ENCODE peak calls at places on chromosomes 16 and 17, in five cellular contexts. One of them, this sample, is unnamed.

GRCh38 chr17:38897176-38897575 is 27.3 kb downstream of the LASP1 start:
- DNase-seq in neural progenitor cell: no peak
- DNase-seq in breast epithelium: no peak
- DNase-seq in OCI-LY7: no peak
- DNase-seq in mucosa of descending colon: no peak
- DNase-seq in this sample: no peak

GRCh38 chr16:55010492-55011260 is 80.0 kb downstream of the IRX5 start:
- DNase-seq in breast epithelium: no peak
- DNase-seq in neural progenitor cell: no peak
- DNase-seq in mucosa of descending colon: no peak
- DNase-seq in OCI-LY7: no peak
- DNase-seq in this sample: no peak

GRCh38 chr16:3027983-3028715 is 4.3 kb downstream of the THOC6 start:
- DNase-seq in mucosa of descending colon: peak
- DNase-seq in breast epithelium: peak
- DNase-seq in OCI-LY7: peak
- DNase-seq in neural progenitor cell: peak
- DNase-seq in this sample: peak

GRCh38 chr17:43755389-43755875 is 3.2 kb downstream of the SOST start:
- DNase-seq in breast epithelium: no peak
- DNase-seq in neural progenitor cell: peak
- DNase-seq in mucosa of descending colon: peak
- DNase-seq in OCI-LY7: no peak
- DNase-seq in this sample: no peak

GRCh38 chr17:27546624-27547300 is 84.2 kb upstream of the LGALS9 start:
- DNase-seq in mucosa of descending colon: no peak
- DNase-seq in breast epithelium: no peak
- DNase-seq in neural progenitor cell: no peak
- DNase-seq in OCI-LY7: no peak
- DNase-seq in this sample: no peak

GRCh38 chr17:78529251-78529650 is 47.9 kb downstream of the DNAH17 start:
- DNase-seq in breast epithelium: no peak
- DNase-seq in mucosa of descending colon: no peak
- DNase-seq in OCI-LY7: no peak
- DNase-seq in neural progenitor cell: no peak
- DNase-seq in this sample: no peak

GRCh38 chr17:81338301-81339179 is 43.4 kb upstream of the SLC38A10 start:
- DNase-seq in OCI-LY7: no peak
- DNase-seq in neural progenitor cell: no peak
- DNase-seq in mucosa of descending colon: peak
- DNase-seq in breast epithelium: no peak
- DNase-seq in this sample: no peak

GRCh38 chr16:51994597-51994996 is 552.3 kb downstream of the TOX3 start:
- DNase-seq in mucosa of descending colon: no peak
- DNase-seq in breast epithelium: peak
- DNase-seq in OCI-LY7: no peak
- DNase-seq in neural progenitor cell: no peak
- DNase-seq in this sample: no peak

GRCh38 chr16:19410435-19411153 is 7.1 kb upstream of the TMC5 start:
- DNase-seq in breast epithelium: peak
- DNase-seq in neural progenitor cell: peak
- DNase-seq in mucosa of descending colon: peak
- DNase-seq in OCI-LY7: no peak
- DNase-seq in this sample: no peak

GRCh38 chr16:66036775-66037715 is 329.4 kb upstream of the CDH5 start:
- DNase-seq in mucosa of descending colon: no peak
- DNase-seq in neural progenitor cell: no peak
- DNase-seq in breast epithelium: no peak
- DNase-seq in OCI-LY7: no peak
- DNase-seq in this sample: no peak

GRCh38 chr16:23081675-23082119 is 67.6 kb downstream of the USP31 start:
- DNase-seq in neural progenitor cell: no peak
- DNase-seq in mucosa of descending colon: no peak
- DNase-seq in breast epithelium: no peak
- DNase-seq in OCI-LY7: no peak
- DNase-seq in this sample: peak

GRCh38 chr17:47615766-47616424 is 33.8 kb upstream of the KPNB1 start:
- DNase-seq in mucosa of descending colon: no peak
- DNase-seq in OCI-LY7: peak
- DNase-seq in neural progenitor cell: peak
- DNase-seq in breast epithelium: no peak
- DNase-seq in this sample: no peak

GRCh38 chr16:64147941-64148340 is 973.9 kb downstream of the CDH11 start:
- DNase-seq in neural progenitor cell: no peak
- DNase-seq in breast epithelium: no peak
- DNase-seq in OCI-LY7: no peak
- DNase-seq in mucosa of descending colon: no peak
- DNase-seq in this sample: no peak

GRCh38 chr17:78563189-78564145 is 13.7 kb downstream of the DNAH17 start:
- DNase-seq in breast epithelium: no peak
- DNase-seq in neural progenitor cell: no peak
- DNase-seq in OCI-LY7: no peak
- DNase-seq in mucosa of descending colon: no peak
- DNase-seq in this sample: no peak

GRCh38 chr17:65404761-65405160 is 156.7 kb downstream of the AXIN2 start:
- DNase-seq in breast epithelium: no peak
- DNase-seq in OCI-LY7: no peak
- DNase-seq in neural progenitor cell: no peak
- DNase-seq in mucosa of descending colon: no peak
- DNase-seq in this sample: no peak

GRCh38 chr17:37720989-37721388 is 23.9 kb downstream of the HNF1B start:
- DNase-seq in breast epithelium: no peak
- DNase-seq in neural progenitor cell: no peak
- DNase-seq in mucosa of descending colon: no peak
- DNase-seq in OCI-LY7: no peak
- DNase-seq in this sample: no peak

GRCh38 chr16:86367291-86368072 is 142.8 kb upstream of the FOXF1 start:
- DNase-seq in mucosa of descending colon: no peak
- DNase-seq in breast epithelium: no peak
- DNase-seq in neural progenitor cell: no peak
- DNase-seq in OCI-LY7: no peak
- DNase-seq in this sample: no peak

GRCh38 chr16:78128920-78129319 is 29.5 kb downstream of the WWOX start:
- DNase-seq in mucosa of descending colon: no peak
- DNase-seq in breast epithelium: no peak
- DNase-seq in neural progenitor cell: no peak
- DNase-seq in OCI-LY7: no peak
- DNase-seq in this sample: no peak

GRCh38 chr16:30602595-30603277 is 7.5 kb downstream of the ZNF689 start:
- DNase-seq in neural progenitor cell: no peak
- DNase-seq in mucosa of descending colon: no peak
- DNase-seq in breast epithelium: no peak
- DNase-seq in OCI-LY7: no peak
- DNase-seq in this sample: no peak

GRCh38 chr16:11431915-11432465 is 86.7 kb downstream of the RMI2 start:
- DNase-seq in OCI-LY7: no peak
- DNase-seq in breast epithelium: no peak
- DNase-seq in mucosa of descending colon: no peak
- DNase-seq in neural progenitor cell: no peak
- DNase-seq in this sample: no peak

GRCh38 chr16:15492091-15492740 is 57.8 kb downstream of the BMERB1 start:
- DNase-seq in OCI-LY7: peak
- DNase-seq in mucosa of descending colon: no peak
- DNase-seq in neural progenitor cell: no peak
- DNase-seq in breast epithelium: no peak
- DNase-seq in this sample: no peak

GRCh38 chr16:56985288-56985961 is 3.9 kb upstream of the NLRC5 start:
- DNase-seq in neural progenitor cell: no peak
- DNase-seq in OCI-LY7: no peak
- DNase-seq in breast epithelium: no peak
- DNase-seq in mucosa of descending colon: peak
- DNase-seq in this sample: no peak

GRCh38 chr17:35896011-35896587 is 15.9 kb upstream of the CCL5 start:
- DNase-seq in neural progenitor cell: no peak
- DNase-seq in mucosa of descending colon: no peak
- DNase-seq in breast epithelium: no peak
- DNase-seq in OCI-LY7: no peak
- DNase-seq in this sample: no peak

GRCh38 chr17:63709110-63709509 is 9.2 kb upstream of the LIMD2 start:
- DNase-seq in mucosa of descending colon: no peak
- DNase-seq in OCI-LY7: no peak
- DNase-seq in neural progenitor cell: no peak
- DNase-seq in breast epithelium: no peak
- DNase-seq in this sample: no peak
- H3K4me3 ChIP-seq in mucosa of descending colon: no peak
- H3K4me3 ChIP-seq in OCI-LY7: no peak
- H3K4me3 ChIP-seq in neural progenitor cell: no peak
- H3K4me3 ChIP-seq in breast epithelium: no peak
- H3K4me3 ChIP-seq in this sample: no peak

GRCh38 chr16:84459517-84459894 is 45.0 kb downstream of the MEAK7 start:
- DNase-seq in OCI-LY7: no peak
- DNase-seq in mucosa of descending colon: no peak
- DNase-seq in neural progenitor cell: no peak
- DNase-seq in breast epithelium: no peak
- DNase-seq in this sample: no peak
- H3K4me3 ChIP-seq in OCI-LY7: no peak
- H3K4me3 ChIP-seq in mucosa of descending colon: no peak
- H3K4me3 ChIP-seq in neural progenitor cell: no peak
- H3K4me3 ChIP-seq in breast epithelium: no peak
- H3K4me3 ChIP-seq in this sample: no peak

GRCh38 chr17:49952912-49953497 is 16.0 kb upstream of the DLX4 start:
- DNase-seq in neural progenitor cell: no peak
- DNase-seq in breast epithelium: no peak
- DNase-seq in mucosa of descending colon: no peak
- DNase-seq in OCI-LY7: no peak
- DNase-seq in this sample: no peak
- H3K4me3 ChIP-seq in neural progenitor cell: no peak
- H3K4me3 ChIP-seq in breast epithelium: no peak
- H3K4me3 ChIP-seq in mucosa of descending colon: no peak
- H3K4me3 ChIP-seq in OCI-LY7: no peak
- H3K4me3 ChIP-seq in this sample: no peak

GRCh38 chr17:77070888-77071279 is 69.9 kb upstream of the SEC14L1 start:
- DNase-seq in mucosa of descending colon: no peak
- DNase-seq in neural progenitor cell: no peak
- DNase-seq in OCI-LY7: no peak
- DNase-seq in breast epithelium: no peak
- DNase-seq in this sample: no peak

GRCh38 chr17:77072670-77073069 is 68.1 kb upstream of the SEC14L1 start:
- DNase-seq in neural progenitor cell: no peak
- DNase-seq in OCI-LY7: no peak
- DNase-seq in breast epithelium: no peak
- DNase-seq in mucosa of descending colon: no peak
- DNase-seq in this sample: no peak

GRCh38 chr17:77071925-77072490 is 68.8 kb upstream of the SEC14L1 start:
- DNase-seq in OCI-LY7: no peak
- DNase-seq in breast epithelium: no peak
- DNase-seq in mucosa of descending colon: no peak
- DNase-seq in neural progenitor cell: no peak
- DNase-seq in this sample: no peak

GRCh38 chr17:77074681-77075080 is 66.1 kb upstream of the SEC14L1 start:
- DNase-seq in OCI-LY7: no peak
- DNase-seq in mucosa of descending colon: no peak
- DNase-seq in breast epithelium: no peak
- DNase-seq in neural progenitor cell: no peak
- DNase-seq in this sample: no peak

GRCh38 chr17:77076046-77076882 is 64.5 kb upstream of the SEC14L1 start:
- DNase-seq in mucosa of descending colon: no peak
- DNase-seq in breast epithelium: no peak
- DNase-seq in neural progenitor cell: no peak
- DNase-seq in OCI-LY7: no peak
- DNase-seq in this sample: no peak
- H3K4me3 ChIP-seq in mucosa of descending colon: no peak
- H3K4me3 ChIP-seq in breast epithelium: no peak
- H3K4me3 ChIP-seq in neural progenitor cell: no peak
- H3K4me3 ChIP-seq in OCI-LY7: no peak
- H3K4me3 ChIP-seq in this sample: no peak

GRCh38 chr16:89435051-89435450 is 55.3 kb downstream of the ANKRD11 start:
- DNase-seq in breast epithelium: no peak
- DNase-seq in neural progenitor cell: no peak
- DNase-seq in OCI-LY7: no peak
- DNase-seq in mucosa of descending colon: peak
- DNase-seq in this sample: no peak
- H3K4me3 ChIP-seq in breast epithelium: no peak
- H3K4me3 ChIP-seq in neural progenitor cell: no peak
- H3K4me3 ChIP-seq in OCI-LY7: no peak
- H3K4me3 ChIP-seq in mucosa of descending colon: no peak
- H3K4me3 ChIP-seq in this sample: no peak

GRCh38 chr16:27337024-27337423 is 23.2 kb downstream of the IL4R start:
- DNase-seq in mucosa of descending colon: no peak
- DNase-seq in breast epithelium: no peak
- DNase-seq in neural progenitor cell: no peak
- DNase-seq in OCI-LY7: no peak
- DNase-seq in this sample: no peak

GRCh38 chr16:27333549-27333948 is 19.8 kb downstream of the IL4R start:
- DNase-seq in breast epithelium: no peak
- DNase-seq in OCI-LY7: no peak
- DNase-seq in mucosa of descending colon: no peak
- DNase-seq in neural progenitor cell: no peak
- DNase-seq in this sample: no peak

GRCh38 chr16:27334874-27335273 is 21.1 kb downstream of the IL4R start:
- DNase-seq in mucosa of descending colon: no peak
- DNase-seq in neural progenitor cell: no peak
- DNase-seq in OCI-LY7: no peak
- DNase-seq in breast epithelium: no peak
- DNase-seq in this sample: no peak

GRCh38 chr16:27334192-27334764 is 20.5 kb downstream of the IL4R start:
- DNase-seq in breast epithelium: no peak
- DNase-seq in mucosa of descending colon: no peak
- DNase-seq in neural progenitor cell: no peak
- DNase-seq in OCI-LY7: no peak
- DNase-seq in this sample: no peak

GRCh38 chr16:27335349-27336052 is 21.7 kb downstream of the IL4R start:
- DNase-seq in neural progenitor cell: no peak
- DNase-seq in mucosa of descending colon: no peak
- DNase-seq in breast epithelium: no peak
- DNase-seq in OCI-LY7: no peak
- DNase-seq in this sample: no peak
- H3K4me3 ChIP-seq in neural progenitor cell: no peak
- H3K4me3 ChIP-seq in mucosa of descending colon: no peak
- H3K4me3 ChIP-seq in breast epithelium: no peak
- H3K4me3 ChIP-seq in OCI-LY7: no peak
- H3K4me3 ChIP-seq in this sample: no peak

DNA sequence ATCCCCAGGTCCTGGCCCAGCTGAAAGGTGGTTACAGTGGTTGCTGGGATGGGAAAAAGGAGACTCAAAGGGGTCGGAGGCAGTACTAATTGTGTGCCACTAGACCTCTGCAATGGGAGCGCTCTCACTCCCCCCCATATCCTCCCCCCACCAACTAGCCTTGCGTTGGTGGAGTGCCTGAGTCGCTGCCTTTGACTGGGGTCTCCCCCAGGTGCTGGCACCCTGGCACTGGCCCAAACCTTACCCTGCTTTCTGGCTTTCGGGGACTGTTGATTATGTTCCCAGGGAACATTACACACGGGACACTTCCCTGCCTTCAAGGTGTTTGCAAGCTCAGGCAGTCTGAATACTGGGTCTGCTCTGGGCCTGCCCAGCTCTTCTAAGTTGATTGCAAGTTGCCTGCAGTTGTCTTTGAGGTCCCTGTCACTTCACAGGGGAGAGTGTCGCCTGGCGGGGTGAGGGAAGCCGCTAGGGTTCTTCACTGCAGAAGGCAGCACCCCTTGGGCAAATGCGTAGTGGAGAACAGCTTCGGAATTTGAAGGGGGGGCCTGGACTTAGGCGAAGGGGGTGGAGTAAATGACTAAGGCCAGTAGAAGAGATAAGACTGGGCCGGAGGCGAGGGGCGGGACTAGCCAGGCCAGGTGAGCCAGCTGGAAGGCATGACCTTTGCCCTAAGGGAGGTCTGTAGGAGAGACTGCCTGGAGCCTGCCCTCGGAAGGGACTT is 98.0 kb downstream of the RAB11FIP4 start:
- DNase-seq in breast epithelium: no peak
- DNase-seq in mucosa of descending colon: peak
- DNase-seq in OCI-LY7: no peak
- DNase-seq in neural progenitor cell: peak
- DNase-seq in this sample: no peak
- H3K4me3 ChIP-seq in breast epithelium: peak
- H3K4me3 ChIP-seq in mucosa of descending colon: no peak
- H3K4me3 ChIP-seq in OCI-LY7: peak
- H3K4me3 ChIP-seq in neural progenitor cell: peak
- H3K4me3 ChIP-seq in this sample: peak